ENCODE peak calls at places on chromosome 10, in four cellular contexts. One of them, this sample, is unnamed.

GRCh38 chr10:130742936-130743675 is 568.4 kb downstream of the TCERG1L start:
- DNase-seq in HepG2: no peak
- DNase-seq in GM12878: no peak
- DNase-seq in K562: no peak
- DNase-seq in this sample: peak; percentile 19

GRCh38 chr10:125824736-125825135 is 1.4 kb downstream of the BCCIP start:
- DNase-seq in GM12878: no peak
- DNase-seq in K562: peak; percentile 32
- DNase-seq in HepG2: no peak
- DNase-seq in this sample: no peak

GRCh38 chr10:133260895-133261725 is 15.6 kb downstream of the ADAM8 start:
- DNase-seq in K562: peak; percentile 66
- DNase-seq in HepG2: no peak
- DNase-seq in GM12878: no peak
- DNase-seq in this sample: no peak

GRCh38 chr10:9012312-9012711 is 957.8 kb downstream of the GATA3 start:
- DNase-seq in GM12878: no peak
- DNase-seq in HepG2: no peak
- DNase-seq in K562: no peak
- DNase-seq in this sample: no peak

GRCh38 chr10:29617880-29618340 is 16.9 kb downstream of the SVIL start:
- DNase-seq in GM12878: no peak
- DNase-seq in K562: no peak
- DNase-seq in HepG2: no peak
- DNase-seq in this sample: no peak

GRCh38 chr10:124941823-124942222 is at the start of gene ZRANB1:
- DNase-seq in K562: no peak
- DNase-seq in GM12878: no peak
- DNase-seq in HepG2: no peak
- DNase-seq in this sample: no peak

GRCh38 chr10:111360260-111360925 is 283.6 kb downstream of the ADRA2A start:
- DNase-seq in K562: peak; percentile 3
- DNase-seq in HepG2: peak; percentile 69
- DNase-seq in GM12878: peak; percentile 23
- DNase-seq in this sample: peak; percentile 63

GRCh38 chr10:94747137-94747536 is 15.3 kb upstream of the CYP2C19 start:
- DNase-seq in K562: no peak
- DNase-seq in HepG2: no peak
- DNase-seq in GM12878: no peak
- DNase-seq in this sample: no peak

GRCh38 chr10:58817499-58817898 is 304.8 kb downstream of the BICC1 start:
- DNase-seq in HepG2: peak; percentile 85
- DNase-seq in K562: no peak
- DNase-seq in GM12878: no peak
- DNase-seq in this sample: no peak

GRCh38 chr10:6383099-6383812 is 180.5 kb downstream of the PFKFB3 start:
- DNase-seq in GM12878: no peak
- DNase-seq in HepG2: no peak
- DNase-seq in K562: no peak
- DNase-seq in this sample: no peak

GRCh38 chr10:5361966-5362365 is 2.8 kb upstream of the UCN3 start:
- DNase-seq in K562: no peak
- DNase-seq in GM12878: no peak
- DNase-seq in HepG2: no peak
- DNase-seq in this sample: no peak

GRCh38 chr10:118584181-118584954 is 11.1 kb downstream of the PRLHR start:
- DNase-seq in HepG2: no peak
- DNase-seq in K562: no peak
- DNase-seq in GM12878: no peak
- DNase-seq in this sample: no peak

GRCh38 chr10:114359041-114359952 is 45.0 kb downstream of the AFAP1L2 start:
- DNase-seq in K562: no peak
- DNase-seq in GM12878: no peak
- DNase-seq in HepG2: no peak
- DNase-seq in this sample: no peak

GRCh38 chr10:119025336-119025735 is 4.2 kb upstream of the NANOS1 start:
- DNase-seq in HepG2: peak; percentile 40
- DNase-seq in K562: no peak
- DNase-seq in GM12878: no peak
- DNase-seq in this sample: no peak

GRCh38 chr10:100045592-100045991 is 35.8 kb upstream of the DNMBP start:
- DNase-seq in HepG2: no peak
- DNase-seq in K562: no peak
- DNase-seq in GM12878: no peak
- DNase-seq in this sample: no peak

GRCh38 chr10:100041620-100042019 is 31.9 kb upstream of the DNMBP start:
- DNase-seq in HepG2: no peak
- DNase-seq in GM12878: no peak
- DNase-seq in K562: no peak
- DNase-seq in this sample: no peak

GRCh38 chr10:100043344-100043743 is 33.6 kb upstream of the DNMBP start:
- DNase-seq in GM12878: no peak
- DNase-seq in HepG2: no peak
- DNase-seq in K562: no peak
- DNase-seq in this sample: no peak

GRCh38 chr10:100046088-100046487 is 35.6 kb downstream of the CPN1 start:
- DNase-seq in HepG2: peak; percentile 50
- DNase-seq in K562: peak; percentile 77
- DNase-seq in GM12878: peak; percentile 50
- DNase-seq in this sample: peak; percentile 94

GRCh38 chr10:100043796-100044195 is 34.0 kb upstream of the DNMBP start:
- DNase-seq in GM12878: no peak
- DNase-seq in K562: no peak
- DNase-seq in HepG2: no peak
- DNase-seq in this sample: no peak
- TF ChIP-seq CREM in GM12878: no peak
- TF ChIP-seq CREM in K562: no peak
- TF ChIP-seq CREM in HepG2: no peak
- TF ChIP-seq CREM in this sample: no peak

GRCh38 chr10:121262774-121263406 is 335.4 kb downstream of the FGFR2 start:
- DNase-seq in GM12878: no peak
- DNase-seq in K562: no peak
- DNase-seq in HepG2: no peak
- DNase-seq in this sample: no peak

GRCh38 chr10:121265320-121265719 is 332.9 kb downstream of the FGFR2 start:
- DNase-seq in K562: no peak
- DNase-seq in HepG2: no peak
- DNase-seq in GM12878: no peak
- DNase-seq in this sample: no peak

GRCh38 chr10:121263407-121263783 is 334.8 kb downstream of the FGFR2 start:
- DNase-seq in K562: no peak
- DNase-seq in GM12878: no peak
- DNase-seq in HepG2: no peak
- DNase-seq in this sample: no peak

GRCh38 chr10:121261665-121262064 is 336.6 kb downstream of the FGFR2 start:
- DNase-seq in HepG2: no peak
- DNase-seq in K562: no peak
- DNase-seq in GM12878: no peak
- DNase-seq in this sample: no peak

GRCh38 chr10:121260383-121260782 is 337.9 kb downstream of the FGFR2 start:
- DNase-seq in GM12878: no peak
- DNase-seq in HepG2: no peak
- DNase-seq in K562: no peak
- DNase-seq in this sample: no peak
- TF ChIP-seq NR2C2 in GM12878: no peak
- TF ChIP-seq NR2C2 in HepG2: no peak
- TF ChIP-seq NR2C2 in K562: no peak
- TF ChIP-seq NR2C2 in this sample: no peak

DNA sequence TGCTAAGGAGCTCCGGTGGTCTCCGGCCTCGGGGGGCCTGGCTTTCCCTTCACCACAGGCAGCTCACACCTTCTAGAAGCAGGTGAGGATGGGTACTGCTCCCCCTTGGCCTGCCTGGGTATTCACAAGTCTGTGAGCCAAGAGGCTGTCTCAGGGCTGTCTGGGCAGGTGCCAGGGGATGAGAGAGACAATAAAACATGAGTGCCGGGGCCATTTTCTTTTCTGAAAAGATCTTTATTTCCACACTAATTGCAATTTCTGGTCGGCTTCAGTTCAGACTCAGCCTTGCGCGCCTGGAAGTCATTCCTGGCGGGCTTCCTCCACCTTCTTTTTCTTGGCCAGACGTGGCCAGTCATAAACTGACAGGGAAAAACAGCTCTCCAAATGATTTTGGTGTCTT is 171.3 kb downstream of the ARHGAP12 start:
- DNase-seq in HepG2: no peak
- DNase-seq in GM12878: no peak
- DNase-seq in K562: no peak
- DNase-seq in this sample: no peak
- TF ChIP-seq CREM in HepG2: no peak
- TF ChIP-seq CREM in GM12878: no peak
- TF ChIP-seq CREM in K562: no peak
- TF ChIP-seq CREM in this sample: no peak

DNA sequence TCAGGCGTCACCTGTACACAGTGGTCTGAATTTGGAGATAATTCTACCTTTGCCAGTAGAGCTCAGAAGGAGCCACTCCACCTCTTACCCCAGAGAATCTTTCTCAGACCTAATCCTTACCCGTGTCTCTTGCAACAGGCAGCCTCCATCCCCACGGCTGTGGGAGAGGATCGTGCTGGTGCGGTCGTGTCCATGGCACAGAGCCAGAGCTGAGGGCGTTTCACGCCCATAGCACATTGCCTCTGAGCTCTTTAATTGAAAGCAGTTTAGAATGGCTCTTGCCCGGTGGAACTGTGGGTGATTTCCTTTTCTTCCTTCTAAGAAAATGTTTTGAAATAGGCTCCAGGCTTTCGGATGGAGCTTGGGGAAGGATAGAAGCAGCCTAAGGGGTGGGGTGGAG is 41.5 kb downstream of the PRF1 start:
- DNase-seq in K562: no peak
- DNase-seq in HepG2: no peak
- DNase-seq in GM12878: no peak
- DNase-seq in this sample: no peak
- TF ChIP-seq NR2C2 in K562: no peak
- TF ChIP-seq NR2C2 in HepG2: no peak
- TF ChIP-seq NR2C2 in GM12878: no peak
- TF ChIP-seq NR2C2 in this sample: no peak

DNA sequence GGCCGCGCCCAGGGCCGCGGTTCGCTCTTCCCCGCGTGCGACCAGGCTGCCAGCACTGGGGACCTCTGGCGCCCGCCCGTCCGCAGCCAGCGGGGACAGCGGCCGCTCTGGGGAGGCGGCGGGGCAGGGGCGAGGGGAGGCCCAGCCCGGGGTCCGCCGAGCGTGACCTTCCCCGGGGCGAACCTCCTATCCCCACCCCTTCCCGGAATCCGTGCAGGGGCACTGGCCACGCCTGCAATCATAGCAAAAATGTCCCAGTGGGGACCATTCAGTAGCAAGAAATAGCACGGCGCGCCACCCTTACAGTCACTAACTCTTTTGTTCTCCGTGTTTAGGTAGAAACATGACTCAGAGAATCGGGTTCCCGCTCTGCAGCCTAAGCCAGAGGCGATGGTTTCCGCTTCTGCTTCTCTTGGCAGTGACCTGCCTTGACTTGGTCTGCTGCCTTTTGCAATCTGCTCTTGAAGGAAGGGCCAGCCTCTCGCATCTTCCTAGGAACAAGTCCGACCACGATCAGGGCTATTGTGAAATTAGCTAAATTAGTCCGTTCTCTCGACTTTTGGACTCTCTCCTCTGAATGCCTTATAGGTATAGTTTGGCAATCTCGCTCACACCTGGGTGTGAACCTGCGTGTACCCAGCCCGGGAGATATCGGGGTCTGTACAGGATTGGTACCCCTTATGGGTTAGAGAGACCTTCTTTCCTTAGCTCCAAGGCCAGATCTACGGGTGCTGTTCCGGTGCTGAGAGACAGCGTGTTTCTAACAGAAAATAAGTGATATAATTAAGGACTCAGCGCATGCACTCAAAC is 79.4 kb upstream of the ACBD5 start:
- DNase-seq in GM12878: no peak
- DNase-seq in HepG2: no peak
- DNase-seq in K562: peak; percentile 15
- DNase-seq in this sample: peak; percentile 38
- TF ChIP-seq CREM in GM12878: no peak
- TF ChIP-seq CREM in HepG2: no peak
- TF ChIP-seq CREM in K562: no peak
- TF ChIP-seq CREM in this sample: no peak

GRCh38 chr10:11547111-11547625 is 64.3 kb downstream of the USP6NL start:
- DNase-seq in K562: no peak
- DNase-seq in GM12878: no peak
- DNase-seq in HepG2: peak; percentile 55
- DNase-seq in this sample: no peak
- TF ChIP-seq NR2C2 in K562: no peak
- TF ChIP-seq NR2C2 in GM12878: no peak
- TF ChIP-seq NR2C2 in HepG2: no peak
- TF ChIP-seq NR2C2 in this sample: no peak

GRCh38 chr10:15433850-15434537 is 62.9 kb upstream of the FAM171A1 start:
- DNase-seq in HepG2: peak; percentile 30
- DNase-seq in K562: peak; percentile 83
- DNase-seq in GM12878: no peak
- DNase-seq in this sample: no peak
- TF ChIP-seq CREM in HepG2: no peak
- TF ChIP-seq CREM in K562: no peak
- TF ChIP-seq CREM in GM12878: no peak
- TF ChIP-seq CREM in this sample: no peak

DNA sequence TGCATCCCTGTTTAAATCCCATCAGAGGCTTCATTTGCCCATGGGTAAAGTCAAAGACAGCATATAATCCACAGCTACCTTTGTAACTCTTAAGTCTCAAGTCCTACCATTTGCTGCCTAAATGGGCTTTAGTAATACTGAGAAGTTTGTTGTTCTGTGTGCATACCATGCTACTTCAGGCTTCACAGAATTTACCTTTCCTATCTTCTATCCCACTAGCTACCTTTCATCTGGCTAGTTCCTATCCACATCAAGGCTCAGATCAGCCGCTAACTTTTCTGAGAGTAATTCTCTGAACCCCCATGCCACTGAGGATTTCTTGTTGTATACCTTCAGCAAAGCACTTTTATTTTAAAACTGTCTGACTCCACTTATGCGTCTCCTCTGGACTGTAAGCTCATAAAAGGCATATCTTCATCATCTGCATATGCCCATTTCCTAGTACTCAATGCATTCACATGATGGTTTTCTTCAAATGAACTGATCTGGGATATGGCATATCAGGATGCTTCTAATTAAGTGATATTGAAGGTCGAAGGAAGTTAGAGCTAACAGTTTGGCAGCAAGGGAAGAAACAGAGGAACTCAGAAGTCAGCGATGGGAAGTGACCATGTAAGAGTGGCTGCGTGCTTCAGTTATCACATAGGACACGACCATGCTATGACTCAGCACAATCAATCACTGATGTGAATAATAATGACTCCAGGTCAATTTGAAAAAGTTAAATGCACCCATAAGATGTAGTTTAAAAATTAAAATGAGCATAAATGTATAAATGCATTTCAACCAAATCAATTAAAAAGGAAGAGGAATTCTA is 283.8 kb upstream of the DKK1 start:
- DNase-seq in GM12878: no peak
- DNase-seq in HepG2: no peak
- DNase-seq in K562: no peak
- DNase-seq in this sample: no peak
- TF ChIP-seq NR2C2 in GM12878: no peak
- TF ChIP-seq NR2C2 in HepG2: no peak
- TF ChIP-seq NR2C2 in K562: no peak
- TF ChIP-seq NR2C2 in this sample: no peak

This sample was measured in WTC11.